ENCODE peak calls at places on chromosomes 13 and 19, in five cellular contexts. V, N, A, R and I are unnamed samples.

GRCh38 chr19:14972676-14973075 is 7.0 kb downstream of the SLC1A6 start:
- DNase-seq in V (no peak), R (no peak), N (no peak), A (no peak), I (no peak)

GRCh38 chr13:84118845-84119409 is 236.7 kb upstream of the SLITRK1 start:
- DNase-seq in A (no peak), V (no peak), R (no peak), N (no peak), I (no peak)

GRCh38 chr13:46554971-46555370 is 2.0 kb downstream of the LRCH1 start:
- DNase-seq in N (no peak), V (peak), A (no peak), R (no peak), I (no peak)

GRCh38 chr13:61136515-61136914 is 279.1 kb downstream of the PCDH20 start:
- DNase-seq in A (no peak), N (no peak), R (no peak), V (no peak), I (no peak)

GRCh38 chr19:10981496-10981895 is 20.7 kb downstream of the SMARCA4 start:
- DNase-seq in V (peak), N (no peak), A (no peak), R (no peak), I (no peak)

GRCh38 chr13:95298971-95299627 is 2.2 kb downstream of the ABCC4 start:
- DNase-seq in V (peak), R (no peak), N (no peak), A (peak), I (no peak)

GRCh38 chr13:79530270-79530669 is 49.3 kb downstream of the NDFIP2 start:
- DNase-seq in A (no peak), N (no peak), R (no peak), V (no peak), I (no peak)

GRCh38 chr19:34667349-34668076 is 9.4 kb downstream of the SCGB2B2 start:
- DNase-seq in N (peak), R (no peak), A (peak), V (peak), I (no peak)

GRCh38 chr19:51372649-51373504 is at the start of gene NKG7:
- DNase-seq in N (no peak), R (peak), A (no peak), V (no peak), I (peak)

GRCh38 chr19:41412953-41413352 is 14.2 kb downstream of the B3GNT8 start:
- DNase-seq in V (no peak), R (no peak), N (no peak), A (no peak), I (no peak)

GRCh38 chr13:54775501-54776191 is 1747.0 kb downstream of the OLFM4 start:
- DNase-seq in A (no peak), N (no peak), V (no peak), R (no peak), I (no peak)

GRCh38 chr13:58963321-58963720 is 1200.4 kb downstream of the DIAPH3 start:
- DNase-seq in N (no peak), R (no peak), A (no peak), V (no peak), I (no peak)

GRCh38 chr19:2302319-2303208 is 5.4 kb downstream of the LINGO3 start:
- DNase-seq in R (no peak), A (no peak), V (peak), N (peak), I (no peak)

GRCh38 chr19:4519172-4519496 is 848 bp upstream of the PLIN4 start:
- DNase-seq in R (no peak), A (no peak), N (no peak), V (no peak), I (no peak)

GRCh38 chr19:4516199-4516938 is 1.9 kb downstream of the PLIN4 start:
- DNase-seq in R (no peak), N (no peak), A (no peak), V (no peak), I (no peak)

GRCh38 chr19:4516939-4517300 is 1.4 kb downstream of the PLIN4 start:
- DNase-seq in V (peak), R (no peak), N (no peak), A (no peak), I (no peak)

GRCh38 chr19:4518345-4519171 is at the start of gene PLIN4:
- DNase-seq in R (no peak), V (peak), N (peak), A (peak), I (no peak)

DNA sequence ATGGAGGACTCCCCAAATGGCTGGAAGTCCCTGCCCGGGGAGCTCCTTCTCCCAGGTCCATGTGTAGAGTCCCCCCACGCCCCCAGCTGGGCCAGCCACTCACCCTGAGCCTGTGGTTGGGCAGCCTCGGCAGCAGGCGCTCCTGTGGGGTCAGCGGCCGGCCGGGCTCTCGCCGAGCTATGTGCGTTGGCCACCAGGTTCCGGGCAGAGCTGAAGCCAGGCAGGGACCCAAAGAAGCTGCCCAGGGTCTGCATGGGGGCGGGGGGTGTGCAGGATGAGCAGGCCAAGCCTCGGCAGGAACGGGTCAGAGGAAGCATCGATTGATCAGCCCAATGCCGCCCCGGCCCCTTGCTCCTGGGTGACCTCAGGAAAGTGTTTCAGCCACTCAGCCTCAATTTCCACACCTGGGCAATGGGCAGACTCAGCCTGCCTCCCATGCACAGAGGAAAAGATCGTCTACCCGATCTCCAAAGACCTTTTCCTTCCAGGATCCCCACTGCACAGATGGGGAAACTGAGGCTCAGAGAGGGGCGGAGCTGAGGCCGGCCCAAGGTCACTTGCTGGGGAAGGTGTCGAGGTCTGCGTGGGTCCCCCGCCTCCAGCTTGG is 732 bp downstream of the PLIN4 start:
- DNase-seq in R (no peak), V (no peak), A (no peak), N (no peak), I (no peak)
- H3K4me3 ChIP-seq in R (no peak), V (no peak), A (no peak), N (no peak), I (no peak)

GRCh38 chr19:38656171-38656981 is 8.9 kb downstream of the ACTN4 start:
- DNase-seq in R (peak), N (no peak), V (peak), A (no peak), I (no peak)
- H3K4me3 ChIP-seq in R (peak), N (no peak), V (peak), A (no peak), I (no peak)

DNA sequence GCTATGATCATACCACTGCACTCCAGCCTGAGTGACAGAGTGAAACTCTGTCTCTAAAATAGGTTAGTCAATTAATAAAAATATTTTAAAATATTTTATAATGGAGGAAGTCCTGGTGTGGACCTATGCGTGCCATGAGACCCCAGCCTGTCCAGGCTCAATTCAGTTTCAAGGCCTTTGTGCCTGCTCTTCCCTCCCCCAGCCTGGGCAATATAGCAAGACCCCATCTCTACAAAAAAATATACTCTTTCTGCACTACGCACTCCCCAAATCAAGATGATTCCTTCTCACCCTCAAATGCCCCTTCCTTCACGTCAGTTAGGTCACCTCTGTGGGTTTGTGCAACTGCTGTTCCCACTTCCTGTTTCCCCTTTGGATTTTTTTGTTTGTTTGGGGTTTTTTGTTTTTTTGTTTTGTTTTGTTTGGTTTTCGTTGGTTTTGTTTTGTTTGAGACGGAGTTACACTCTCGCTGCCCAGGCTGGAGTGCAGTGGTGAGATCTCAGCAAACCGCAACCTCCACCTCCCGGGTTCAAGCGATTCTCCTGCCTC is 1.4 kb upstream of the HSH2D start:
- DNase-seq in V (no peak), R (no peak), A (no peak), N (no peak), I (no peak)
- H3K4me3 ChIP-seq in V (no peak), R (no peak), A (no peak), N (no peak), I (no peak)

GRCh38 chr13:25095862-25096453 is at the start of gene PABPC3:
- DNase-seq in V (no peak), R (no peak), A (no peak), N (peak), I (no peak)
- H3K4me3 ChIP-seq in V (no peak), R (no peak), A (no peak), N (no peak), I (no peak)

GRCh38 chr19:6210721-6211600 is 68.8 kb downstream of the MLLT1 start:
- DNase-seq in N (no peak), A (no peak), R (no peak), V (no peak), I (no peak)

GRCh38 chr19:6210091-6210490 is 69.7 kb downstream of the MLLT1 start:
- DNase-seq in V (no peak), N (no peak), A (no peak), R (no peak), I (no peak)

GRCh38 chr19:6211632-6212402 is 68.0 kb downstream of the MLLT1 start:
- DNase-seq in R (no peak), A (no peak), N (no peak), V (no peak), I (no peak)

GRCh38 chr19:6209233-6209632 is 70.5 kb downstream of the MLLT1 start:
- DNase-seq in V (no peak), N (no peak), R (no peak), A (no peak), I (no peak)

DNA sequence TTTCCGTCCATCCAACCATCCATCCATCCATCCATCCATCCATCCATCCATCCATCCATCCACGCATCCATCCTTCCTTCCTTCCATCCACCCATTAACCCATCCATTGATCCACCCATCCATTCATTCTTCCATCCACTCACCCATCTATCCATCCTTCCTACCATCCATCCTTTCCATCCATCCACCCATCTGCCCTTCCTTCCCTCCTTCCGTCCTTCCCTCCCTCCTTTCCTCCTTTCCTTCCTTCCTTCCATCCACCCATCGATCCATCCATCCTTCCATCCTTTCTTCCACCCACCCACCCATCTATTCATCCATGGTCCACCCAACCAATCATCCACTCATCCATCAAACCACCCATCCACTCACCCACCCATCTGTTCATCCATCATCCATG is 70.1 kb downstream of the MLLT1 start:
- DNase-seq in R (no peak), V (no peak), N (no peak), A (no peak), I (no peak)
- H3K4me3 ChIP-seq in R (no peak), V (no peak), N (no peak), A (no peak), I (no peak)

GRCh38 chr19:46494115-46494935 is 1.3 kb downstream of the PNMA8B start:
- DNase-seq in N (peak), V (no peak), A (no peak), R (no peak), I (no peak)
- H3K4me3 ChIP-seq in N (peak), V (no peak), A (no peak), R (no peak), I (no peak)